ENCODE peak calls at places on chromosomes 5 and 9, in ten cellular contexts. One of them, this sample, is unnamed.
A peak's percentile ranks its signal among the peaks of the same experiment; 100 is the strongest.

GRCh38 chr5:2254404-2254803 is 371.7 kb upstream of the IRX4 start:
- DNase-seq in HT-29: no peak
- DNase-seq in naive thymus-derived CD4-positive, alpha-beta T cell: no peak
- DNase-seq in heart left ventricle: no peak
- DNase-seq in LoVo: no peak
- DNase-seq in HCT116: no peak
- DNase-seq in CMK: no peak
- DNase-seq in NCI-H446: no peak
- DNase-seq in iris pigment epithelial cell: no peak
- DNase-seq in Ammon's horn: no peak
- DNase-seq in this sample: no peak

GRCh38 chr5:2239237-2239910 is 356.6 kb upstream of the IRX4 start:
- DNase-seq in LoVo: no peak
- DNase-seq in heart left ventricle: no peak
- DNase-seq in iris pigment epithelial cell: no peak
- DNase-seq in NCI-H446: no peak
- DNase-seq in naive thymus-derived CD4-positive, alpha-beta T cell: no peak
- DNase-seq in HT-29: no peak
- DNase-seq in CMK: no peak
- DNase-seq in Ammon's horn: no peak
- DNase-seq in HCT116: no peak
- DNase-seq in this sample: no peak

GRCh38 chr9:109463924-109464625 is 34.0 kb downstream of the PTPN3 start:
- DNase-seq in HT-29: no peak
- DNase-seq in Ammon's horn: no peak
- DNase-seq in heart left ventricle: no peak
- DNase-seq in naive thymus-derived CD4-positive, alpha-beta T cell: no peak
- DNase-seq in LoVo: no peak
- DNase-seq in CMK: no peak
- DNase-seq in iris pigment epithelial cell: no peak
- DNase-seq in NCI-H446: no peak
- DNase-seq in HCT116: no peak
- DNase-seq in this sample: no peak

GRCh38 chr5:13921573-13921972 is 22.9 kb downstream of the DNAH5 start:
- DNase-seq in naive thymus-derived CD4-positive, alpha-beta T cell: no peak
- DNase-seq in iris pigment epithelial cell: peak; percentile 15
- DNase-seq in heart left ventricle: no peak
- DNase-seq in CMK: no peak
- DNase-seq in NCI-H446: no peak
- DNase-seq in HT-29: no peak
- DNase-seq in LoVo: no peak
- DNase-seq in Ammon's horn: no peak
- DNase-seq in HCT116: no peak
- DNase-seq in this sample: no peak

GRCh38 chr9:130299785-130300615 is 34.4 kb downstream of the HMCN2 start:
- DNase-seq in naive thymus-derived CD4-positive, alpha-beta T cell: no peak
- DNase-seq in HCT116: no peak
- DNase-seq in NCI-H446: no peak
- DNase-seq in LoVo: no peak
- DNase-seq in CMK: no peak
- DNase-seq in HT-29: no peak
- DNase-seq in Ammon's horn: no peak
- DNase-seq in iris pigment epithelial cell: no peak
- DNase-seq in heart left ventricle: no peak
- DNase-seq in this sample: no peak

GRCh38 chr5:135304352-135305221 is 94.4 kb downstream of the MACROH2A1 start:
- DNase-seq in naive thymus-derived CD4-positive, alpha-beta T cell: no peak
- DNase-seq in HCT116: no peak
- DNase-seq in CMK: no peak
- DNase-seq in NCI-H446: no peak
- DNase-seq in heart left ventricle: no peak
- DNase-seq in LoVo: no peak
- DNase-seq in HT-29: no peak
- DNase-seq in iris pigment epithelial cell: peak; percentile 52
- DNase-seq in Ammon's horn: no peak
- DNase-seq in this sample: no peak

GRCh38 chr5:19044931-19045695 is 942.9 kb downstream of the CDH18 start:
- DNase-seq in naive thymus-derived CD4-positive, alpha-beta T cell: no peak
- DNase-seq in iris pigment epithelial cell: no peak
- DNase-seq in HT-29: peak; percentile 14
- DNase-seq in heart left ventricle: no peak
- DNase-seq in CMK: no peak
- DNase-seq in HCT116: no peak
- DNase-seq in NCI-H446: no peak
- DNase-seq in Ammon's horn: no peak
- DNase-seq in LoVo: no peak
- DNase-seq in this sample: no peak

GRCh38 chr5:36877667-36878420 is 1.3 kb downstream of the NIPBL start:
- DNase-seq in CMK: no peak
- DNase-seq in LoVo: peak; percentile 58
- DNase-seq in heart left ventricle: no peak
- DNase-seq in NCI-H446: peak; percentile 30
- DNase-seq in Ammon's horn: peak; percentile 2
- DNase-seq in HT-29: peak; percentile 62
- DNase-seq in naive thymus-derived CD4-positive, alpha-beta T cell: no peak
- DNase-seq in HCT116: peak; percentile 32
- DNase-seq in iris pigment epithelial cell: peak; percentile 65
- DNase-seq in this sample: peak; percentile 41

GRCh38 chr9:27856748-27857147 is 283.5 kb upstream of the C9orf72 start:
- DNase-seq in naive thymus-derived CD4-positive, alpha-beta T cell: no peak
- DNase-seq in HT-29: no peak
- DNase-seq in NCI-H446: no peak
- DNase-seq in iris pigment epithelial cell: no peak
- DNase-seq in heart left ventricle: no peak
- DNase-seq in HCT116: no peak
- DNase-seq in CMK: no peak
- DNase-seq in Ammon's horn: no peak
- DNase-seq in LoVo: no peak
- DNase-seq in this sample: no peak

GRCh38 chr5:172733179-172733973 is 37.6 kb downstream of the DUSP1 start:
- DNase-seq in HCT116: no peak
- DNase-seq in heart left ventricle: peak; percentile 86
- DNase-seq in NCI-H446: peak; percentile 13
- DNase-seq in Ammon's horn: no peak
- DNase-seq in HT-29: peak; percentile 86
- DNase-seq in CMK: no peak
- DNase-seq in naive thymus-derived CD4-positive, alpha-beta T cell: no peak
- DNase-seq in iris pigment epithelial cell: peak; percentile 95
- DNase-seq in LoVo: no peak
- DNase-seq in this sample: peak; percentile 29

GRCh38 chr9:34279431-34279830 is 49.6 kb downstream of the KIF24 start:
- DNase-seq in HCT116: no peak
- DNase-seq in NCI-H446: no peak
- DNase-seq in Ammon's horn: no peak
- DNase-seq in heart left ventricle: no peak
- DNase-seq in naive thymus-derived CD4-positive, alpha-beta T cell: no peak
- DNase-seq in CMK: no peak
- DNase-seq in iris pigment epithelial cell: no peak
- DNase-seq in HT-29: peak; percentile 26
- DNase-seq in LoVo: no peak
- DNase-seq in this sample: no peak

GRCh38 chr9:137150485-137151060 is 11.6 kb downstream of the GRIN1 start:
- DNase-seq in CMK: peak; percentile 83
- DNase-seq in LoVo: peak; percentile 75
- DNase-seq in NCI-H446: peak; percentile 80
- DNase-seq in Ammon's horn: no peak
- DNase-seq in HCT116: peak; percentile 81
- DNase-seq in iris pigment epithelial cell: peak; percentile 31
- DNase-seq in heart left ventricle: no peak
- DNase-seq in HT-29: peak; percentile 43
- DNase-seq in naive thymus-derived CD4-positive, alpha-beta T cell: no peak
- DNase-seq in this sample: no peak

This sample was measured in DMS 273 treated with DMSO at 0.1 percent for 48 hours.